ENCODE peak calls at places on chromosomes 4 and X, in ten cellular contexts. T, I, K, M, O, Y, H, U, S and X are unnamed samples.

GRCh38 chrX:23333842-23334535 is 660 bp upstream of the PTCHD1 start:
- DNase-seq in K (no peak), U (no peak), S (no peak), M (peak; percentile 63), I (no peak), O (no peak), T (no peak), H (no peak), Y (no peak), X (no peak)

GRCh38 chr4:24226018-24226417 is 336.2 kb upstream of the PPARGC1A start:
- DNase-seq in S (no peak), K (peak; percentile 11), T (no peak), U (no peak), M (no peak), I (no peak), Y (no peak), H (no peak), O (peak; percentile 72), X (no peak)

GRCh38 chrX:24150051-24150790 is 692 bp downstream of the ZFX start:
- DNase-seq in U (peak; percentile 95), K (peak; percentile 88), T (peak; percentile 96), I (peak; percentile 43), O (peak; percentile 89), H (peak; percentile 66), Y (peak; percentile 81), S (peak; percentile 92), M (peak; percentile 83), X (no peak)

GRCh38 chr4:100075486-100076270 is 114.6 kb downstream of the DDIT4L start:
- DNase-seq in T (no peak), S (no peak), I (no peak), O (no peak), M (no peak), Y (no peak), H (no peak), U (no peak), K (no peak), X (no peak)

GRCh38 chr4:6909970-6910339 is 329 bp downstream of the TBC1D14 start:
- DNase-seq in H (no peak), Y (no peak), I (no peak), U (peak; percentile 76), O (no peak), M (peak; percentile 47), T (peak; percentile 67), S (no peak), K (no peak), X (no peak)

GRCh38 chr4:112514079-112514448 is 1.9 kb downstream of the NEUROG2 start:
- DNase-seq in O (no peak), I (no peak), Y (no peak), T (no peak), U (no peak), M (peak; percentile 79), H (no peak), K (no peak), S (no peak), X (no peak)

GRCh38 chr4:8109406-8110065 is 49.1 kb downstream of the ABLIM2 start:
- DNase-seq in H (no peak), K (no peak), M (no peak), I (no peak), Y (no peak), O (no peak), U (peak; percentile 24), T (no peak), S (no peak), X (no peak)

GRCh38 chr4:38989487-38989886 is 42.7 kb downstream of the TMEM156 start:
- DNase-seq in Y (no peak), M (no peak), U (no peak), H (no peak), S (no peak), K (no peak), O (peak; percentile 63), I (no peak), T (no peak), X (no peak)

GRCh38 chr4:139028191-139028661 is 12.6 kb downstream of the NOCT start:
- DNase-seq in Y (no peak), M (peak; percentile 40), U (no peak), S (no peak), H (no peak), I (no peak), O (no peak), T (peak; percentile 89), K (no peak), X (no peak)

GRCh38 chrX:54785901-54786300 is 12.2 kb downstream of the ITIH6 start:
- DNase-seq in S (peak; percentile 9), M (peak; percentile 41), U (no peak), Y (no peak), T (no peak), O (peak; percentile 10), K (peak; percentile 35), I (no peak), H (no peak), X (no peak)

GRCh38 chr4:134753390-134753789 is 551.8 kb upstream of the PABPC4L start:
- DNase-seq in U (no peak), O (no peak), M (no peak), K (no peak), I (no peak), H (no peak), S (no peak), T (no peak), Y (no peak), X (no peak)

GRCh38 chrX:119105826-119106225 is 21.8 kb downstream of the KIAA1210 start:
- DNase-seq in U (no peak), I (no peak), S (no peak), T (no peak), Y (peak; percentile 28), K (peak; percentile 42), O (peak; percentile 51), M (no peak), H (no peak), X (no peak)

GRCh38 chr4:6263541-6264540 is 5.8 kb upstream of the WFS1 start:
- DNase-seq in O (peak; percentile 55), H (no peak), U (peak; percentile 40), M (peak; percentile 68), T (no peak), K (peak; percentile 86), Y (peak; percentile 22), S (no peak), I (no peak), X (no peak)

GRCh38 chr4:137524642-137525384 is 7.5 kb downstream of the PCDH18 start:
- DNase-seq in U (no peak), T (no peak), I (no peak), M (no peak), K (peak; percentile 50), S (no peak), O (peak; percentile 84), H (no peak), Y (no peak), X (no peak)

GRCh38 chrX:71625471-71625870 is 7.2 kb upstream of the CXCR3 start:
- DNase-seq in K (no peak), T (no peak), M (no peak), I (no peak), S (no peak), O (no peak), Y (no peak), H (no peak), U (no peak), X (no peak)

GRCh38 chrX:132636080-132636479 is 147.2 kb upstream of the MBNL3 start:
- DNase-seq in O (peak; percentile 12), M (peak; percentile 3), Y (no peak), T (no peak), K (peak; percentile 16), S (no peak), I (no peak), U (no peak), H (no peak), X (no peak)
- TF ChIP-seq CTCF in O (no peak), M (peak; percentile 22), Y (no peak), T (peak; percentile 27), K (no peak), S (peak; percentile 34), I (no peak), U (no peak), H (no peak), X (no peak)

GRCh38 chr4:174396599-174396998 is 112.9 kb downstream of the CEP44 start:
- DNase-seq in O (no peak), Y (no peak), T (no peak), S (no peak), K (no peak), I (no peak), H (no peak), U (no peak), M (no peak), X (no peak)
- H3K4me3 ChIP-seq in O (no peak overlapping the region), Y (no peak overlapping the region), T (no peak overlapping the region), S (no peak overlapping the region), K (no peak overlapping the region), I (no peak overlapping the region), H (no peak overlapping the region), U (no peak overlapping the region), M (no peak overlapping the region), X (no peak overlapping the region)

GRCh38 chr4:87853108-87853507 is 20.3 kb downstream of the MEPE start:
- DNase-seq in H (no peak), T (no peak), S (peak; percentile 13), I (no peak), O (peak; percentile 58), K (peak; percentile 79), M (peak; percentile 79), U (no peak), Y (peak; percentile 51), X (no peak)
- TF ChIP-seq CTCF in H (peak; percentile 52), T (peak; percentile 52), S (peak; percentile 64), I (peak; percentile 36), O (peak; percentile 48), K (peak; percentile 55), M (peak; percentile 62), U (no peak), Y (peak; percentile 37), X (peak; percentile 26)

GRCh38 chr4:67712650-67713530 is 11.9 kb upstream of the UBA6 start:
- DNase-seq in H (no peak), K (no peak), T (no peak), O (no peak), Y (no peak), S (no peak), I (no peak), U (no peak), M (no peak), X (no peak)
- H3K4me3 ChIP-seq in H (no peak overlapping the region), K (no peak overlapping the region), T (no peak overlapping the region), O (no peak overlapping the region), Y (no peak overlapping the region), S (no peak overlapping the region), I (no peak overlapping the region), U (no peak overlapping the region), M (no peak overlapping the region), X (no peak overlapping the region)

GRCh38 chr4:123994917-123995316 is 598.3 kb downstream of the SPRY1 start:
- DNase-seq in I (no peak), O (no peak), K (no peak), H (no peak), M (peak; percentile 49), U (no peak), T (no peak), S (no peak), Y (no peak), X (no peak)
- TF ChIP-seq CTCF in I (no peak), O (peak; percentile 36), K (peak; percentile 36), H (no peak), M (peak; percentile 22), U (no peak), T (no peak), S (no peak), Y (peak; percentile 20), X (no peak)